ENCODE peak calls at places on chromosomes 3 and 15, in eight cellular contexts. One of them, this sample, is unnamed.

GRCh38 chr3:64871237-64871636 is 183.4 kb upstream of the ADAMTS9 start:
- DNase-seq in left ventricle myocardium inferior: no peak
- DNase-seq in activated effector memory CD4-positive, alpha-beta T cell treated with Interleukin-2 at 50 U/mL for 16 hours: no peak
- DNase-seq in stimulated activated CD4-positive, alpha-beta T cell treated with anti-CD3 and anti-CD28 coated beads, Interleukin-1b, Interleukin-23, amount 100 ng/mL, for 4 hours: no peak
- DNase-seq in activated CD8-positive, alpha-beta memory T cell treated with anti-CD3 and anti-CD28 coated beads, Interleukin-2, amount 50 U/mL, for 4 hours: no peak
- DNase-seq in lower leg skin: no peak
- DNase-seq in HFF-Myc: no peak
- DNase-seq in GM23248: no peak
- DNase-seq in this sample: no peak

GRCh38 chr3:132721479-132722164 is 587 bp downstream of the NPHP3 start:
- DNase-seq in left ventricle myocardium inferior: peak
- DNase-seq in activated effector memory CD4-positive, alpha-beta T cell treated with Interleukin-2 at 50 U/mL for 16 hours: no peak
- DNase-seq in stimulated activated CD4-positive, alpha-beta T cell treated with anti-CD3 and anti-CD28 coated beads, Interleukin-1b, Interleukin-23, amount 100 ng/mL, for 4 hours: no peak
- DNase-seq in activated CD8-positive, alpha-beta memory T cell treated with anti-CD3 and anti-CD28 coated beads, Interleukin-2, amount 50 U/mL, for 4 hours: no peak
- DNase-seq in lower leg skin: peak
- DNase-seq in HFF-Myc: no peak
- DNase-seq in GM23248: peak
- DNase-seq in this sample: peak

GRCh38 chr15:94231728-94232086 is 346 bp downstream of the MCTP2 start:
- DNase-seq in left ventricle myocardium inferior: no peak
- DNase-seq in activated effector memory CD4-positive, alpha-beta T cell treated with Interleukin-2 at 50 U/mL for 16 hours: no peak
- DNase-seq in stimulated activated CD4-positive, alpha-beta T cell treated with anti-CD3 and anti-CD28 coated beads, Interleukin-1b, Interleukin-23, amount 100 ng/mL, for 4 hours: no peak
- DNase-seq in activated CD8-positive, alpha-beta memory T cell treated with anti-CD3 and anti-CD28 coated beads, Interleukin-2, amount 50 U/mL, for 4 hours: no peak
- DNase-seq in lower leg skin: no peak
- DNase-seq in HFF-Myc: no peak
- DNase-seq in GM23248: peak
- DNase-seq in this sample: no peak

GRCh38 chr3:113985526-113985925 is 37.7 kb downstream of the ZDHHC23 start:
- DNase-seq in left ventricle myocardium inferior: no peak
- DNase-seq in activated effector memory CD4-positive, alpha-beta T cell treated with Interleukin-2 at 50 U/mL for 16 hours: no peak
- DNase-seq in stimulated activated CD4-positive, alpha-beta T cell treated with anti-CD3 and anti-CD28 coated beads, Interleukin-1b, Interleukin-23, amount 100 ng/mL, for 4 hours: no peak
- DNase-seq in activated CD8-positive, alpha-beta memory T cell treated with anti-CD3 and anti-CD28 coated beads, Interleukin-2, amount 50 U/mL, for 4 hours: no peak
- DNase-seq in lower leg skin: no peak
- DNase-seq in HFF-Myc: no peak
- DNase-seq in GM23248: no peak
- DNase-seq in this sample: no peak

GRCh38 chr3:46484388-46484787 is 13.4 kb upstream of the RTP3 start:
- DNase-seq in left ventricle myocardium inferior: no peak
- DNase-seq in activated effector memory CD4-positive, alpha-beta T cell treated with Interleukin-2 at 50 U/mL for 16 hours: no peak
- DNase-seq in stimulated activated CD4-positive, alpha-beta T cell treated with anti-CD3 and anti-CD28 coated beads, Interleukin-1b, Interleukin-23, amount 100 ng/mL, for 4 hours: no peak
- DNase-seq in activated CD8-positive, alpha-beta memory T cell treated with anti-CD3 and anti-CD28 coated beads, Interleukin-2, amount 50 U/mL, for 4 hours: no peak
- DNase-seq in lower leg skin: no peak
- DNase-seq in HFF-Myc: no peak
- DNase-seq in GM23248: no peak
- DNase-seq in this sample: no peak

GRCh38 chr3:58383476-58383875 is 50.2 kb downstream of the PDHB start:
- DNase-seq in left ventricle myocardium inferior: no peak
- DNase-seq in activated effector memory CD4-positive, alpha-beta T cell treated with Interleukin-2 at 50 U/mL for 16 hours: no peak
- DNase-seq in stimulated activated CD4-positive, alpha-beta T cell treated with anti-CD3 and anti-CD28 coated beads, Interleukin-1b, Interleukin-23, amount 100 ng/mL, for 4 hours: no peak
- DNase-seq in activated CD8-positive, alpha-beta memory T cell treated with anti-CD3 and anti-CD28 coated beads, Interleukin-2, amount 50 U/mL, for 4 hours: no peak
- DNase-seq in lower leg skin: no peak
- DNase-seq in HFF-Myc: no peak
- DNase-seq in GM23248: peak
- DNase-seq in this sample: peak

GRCh38 chr3:171396048-171396447 is 64.2 kb downstream of the TNIK start:
- DNase-seq in left ventricle myocardium inferior: no peak
- DNase-seq in activated effector memory CD4-positive, alpha-beta T cell treated with Interleukin-2 at 50 U/mL for 16 hours: no peak
- DNase-seq in stimulated activated CD4-positive, alpha-beta T cell treated with anti-CD3 and anti-CD28 coated beads, Interleukin-1b, Interleukin-23, amount 100 ng/mL, for 4 hours: no peak
- DNase-seq in activated CD8-positive, alpha-beta memory T cell treated with anti-CD3 and anti-CD28 coated beads, Interleukin-2, amount 50 U/mL, for 4 hours: no peak
- DNase-seq in lower leg skin: no peak
- DNase-seq in HFF-Myc: no peak
- DNase-seq in GM23248: peak
- DNase-seq in this sample: peak

GRCh38 chr15:55334371-55334770 is 15.3 kb downstream of the PIGB start:
- DNase-seq in left ventricle myocardium inferior: no peak
- DNase-seq in activated effector memory CD4-positive, alpha-beta T cell treated with Interleukin-2 at 50 U/mL for 16 hours: no peak
- DNase-seq in stimulated activated CD4-positive, alpha-beta T cell treated with anti-CD3 and anti-CD28 coated beads, Interleukin-1b, Interleukin-23, amount 100 ng/mL, for 4 hours: no peak
- DNase-seq in activated CD8-positive, alpha-beta memory T cell treated with anti-CD3 and anti-CD28 coated beads, Interleukin-2, amount 50 U/mL, for 4 hours: no peak
- DNase-seq in lower leg skin: no peak
- DNase-seq in HFF-Myc: no peak
- DNase-seq in GM23248: peak
- DNase-seq in this sample: no peak

GRCh38 chr15:33964665-33965040 is 3.6 kb upstream of the CHRM5 start:
- DNase-seq in left ventricle myocardium inferior: no peak
- DNase-seq in activated effector memory CD4-positive, alpha-beta T cell treated with Interleukin-2 at 50 U/mL for 16 hours: no peak
- DNase-seq in stimulated activated CD4-positive, alpha-beta T cell treated with anti-CD3 and anti-CD28 coated beads, Interleukin-1b, Interleukin-23, amount 100 ng/mL, for 4 hours: no peak
- DNase-seq in activated CD8-positive, alpha-beta memory T cell treated with anti-CD3 and anti-CD28 coated beads, Interleukin-2, amount 50 U/mL, for 4 hours: no peak
- DNase-seq in lower leg skin: no peak
- DNase-seq in HFF-Myc: no peak
- DNase-seq in GM23248: peak
- DNase-seq in this sample: peak

GRCh38 chr15:77901921-77902750 is 175.4 kb downstream of the TBC1D2B start:
- DNase-seq in left ventricle myocardium inferior: no peak
- DNase-seq in activated effector memory CD4-positive, alpha-beta T cell treated with Interleukin-2 at 50 U/mL for 16 hours: no peak
- DNase-seq in stimulated activated CD4-positive, alpha-beta T cell treated with anti-CD3 and anti-CD28 coated beads, Interleukin-1b, Interleukin-23, amount 100 ng/mL, for 4 hours: no peak
- DNase-seq in activated CD8-positive, alpha-beta memory T cell treated with anti-CD3 and anti-CD28 coated beads, Interleukin-2, amount 50 U/mL, for 4 hours: no peak
- DNase-seq in lower leg skin: no peak
- DNase-seq in HFF-Myc: no peak
- DNase-seq in GM23248: no peak
- DNase-seq in this sample: peak

GRCh38 chr3:101823525-101823924 is 25.8 kb upstream of the NFKBIZ start:
- DNase-seq in left ventricle myocardium inferior: no peak
- DNase-seq in activated effector memory CD4-positive, alpha-beta T cell treated with Interleukin-2 at 50 U/mL for 16 hours: no peak
- DNase-seq in stimulated activated CD4-positive, alpha-beta T cell treated with anti-CD3 and anti-CD28 coated beads, Interleukin-1b, Interleukin-23, amount 100 ng/mL, for 4 hours: no peak
- DNase-seq in activated CD8-positive, alpha-beta memory T cell treated with anti-CD3 and anti-CD28 coated beads, Interleukin-2, amount 50 U/mL, for 4 hours: no peak
- DNase-seq in lower leg skin: no peak
- DNase-seq in HFF-Myc: no peak
- DNase-seq in GM23248: no peak
- DNase-seq in this sample: peak

GRCh38 chr15:40902605-40903561 is 8.6 kb downstream of the VPS18 start:
- DNase-seq in left ventricle myocardium inferior: peak
- DNase-seq in activated effector memory CD4-positive, alpha-beta T cell treated with Interleukin-2 at 50 U/mL for 16 hours: no peak
- DNase-seq in stimulated activated CD4-positive, alpha-beta T cell treated with anti-CD3 and anti-CD28 coated beads, Interleukin-1b, Interleukin-23, amount 100 ng/mL, for 4 hours: no peak
- DNase-seq in activated CD8-positive, alpha-beta memory T cell treated with anti-CD3 and anti-CD28 coated beads, Interleukin-2, amount 50 U/mL, for 4 hours: no peak
- DNase-seq in lower leg skin: no peak
- DNase-seq in HFF-Myc: no peak
- DNase-seq in GM23248: no peak
- DNase-seq in this sample: no peak

GRCh38 chr3:197835509-197835908 is 44.5 kb downstream of the LRCH3 start:
- DNase-seq in left ventricle myocardium inferior: no peak
- DNase-seq in activated effector memory CD4-positive, alpha-beta T cell treated with Interleukin-2 at 50 U/mL for 16 hours: no peak
- DNase-seq in stimulated activated CD4-positive, alpha-beta T cell treated with anti-CD3 and anti-CD28 coated beads, Interleukin-1b, Interleukin-23, amount 100 ng/mL, for 4 hours: no peak
- DNase-seq in activated CD8-positive, alpha-beta memory T cell treated with anti-CD3 and anti-CD28 coated beads, Interleukin-2, amount 50 U/mL, for 4 hours: no peak
- DNase-seq in lower leg skin: no peak
- DNase-seq in HFF-Myc: no peak
- DNase-seq in GM23248: no peak
- DNase-seq in this sample: no peak

GRCh38 chr3:138941259-138941885 is 5.6 kb downstream of the FOXL2 start:
- DNase-seq in left ventricle myocardium inferior: no peak
- DNase-seq in activated effector memory CD4-positive, alpha-beta T cell treated with Interleukin-2 at 50 U/mL for 16 hours: no peak
- DNase-seq in stimulated activated CD4-positive, alpha-beta T cell treated with anti-CD3 and anti-CD28 coated beads, Interleukin-1b, Interleukin-23, amount 100 ng/mL, for 4 hours: no peak
- DNase-seq in activated CD8-positive, alpha-beta memory T cell treated with anti-CD3 and anti-CD28 coated beads, Interleukin-2, amount 50 U/mL, for 4 hours: no peak
- DNase-seq in lower leg skin: no peak
- DNase-seq in HFF-Myc: no peak
- DNase-seq in GM23248: peak
- DNase-seq in this sample: peak

GRCh38 chr3:142999881-143000280 is 1.5 kb upstream of the U2SURP start:
- DNase-seq in left ventricle myocardium inferior: no peak
- DNase-seq in activated effector memory CD4-positive, alpha-beta T cell treated with Interleukin-2 at 50 U/mL for 16 hours: no peak
- DNase-seq in stimulated activated CD4-positive, alpha-beta T cell treated with anti-CD3 and anti-CD28 coated beads, Interleukin-1b, Interleukin-23, amount 100 ng/mL, for 4 hours: no peak
- DNase-seq in activated CD8-positive, alpha-beta memory T cell treated with anti-CD3 and anti-CD28 coated beads, Interleukin-2, amount 50 U/mL, for 4 hours: no peak
- DNase-seq in lower leg skin: no peak
- DNase-seq in HFF-Myc: no peak
- DNase-seq in GM23248: no peak
- DNase-seq in this sample: peak

GRCh38 chr15:96066852-96067490 is 263.5 kb upstream of the NR2F2 start:
- DNase-seq in left ventricle myocardium inferior: no peak
- DNase-seq in activated effector memory CD4-positive, alpha-beta T cell treated with Interleukin-2 at 50 U/mL for 16 hours: no peak
- DNase-seq in stimulated activated CD4-positive, alpha-beta T cell treated with anti-CD3 and anti-CD28 coated beads, Interleukin-1b, Interleukin-23, amount 100 ng/mL, for 4 hours: no peak
- DNase-seq in activated CD8-positive, alpha-beta memory T cell treated with anti-CD3 and anti-CD28 coated beads, Interleukin-2, amount 50 U/mL, for 4 hours: no peak
- DNase-seq in lower leg skin: no peak
- DNase-seq in HFF-Myc: no peak
- DNase-seq in GM23248: no peak
- DNase-seq in this sample: no peak

GRCh38 chr15:72778796-72779195 is 4.8 kb downstream of the ADPGK start:
- DNase-seq in left ventricle myocardium inferior: no peak
- DNase-seq in activated effector memory CD4-positive, alpha-beta T cell treated with Interleukin-2 at 50 U/mL for 16 hours: no peak
- DNase-seq in stimulated activated CD4-positive, alpha-beta T cell treated with anti-CD3 and anti-CD28 coated beads, Interleukin-1b, Interleukin-23, amount 100 ng/mL, for 4 hours: no peak
- DNase-seq in activated CD8-positive, alpha-beta memory T cell treated with anti-CD3 and anti-CD28 coated beads, Interleukin-2, amount 50 U/mL, for 4 hours: no peak
- DNase-seq in lower leg skin: no peak
- DNase-seq in HFF-Myc: no peak
- DNase-seq in GM23248: peak
- DNase-seq in this sample: no peak

GRCh38 chr3:23728651-23729117 is 77.1 kb upstream of the UBE2E1 start:
- DNase-seq in left ventricle myocardium inferior: no peak
- DNase-seq in activated effector memory CD4-positive, alpha-beta T cell treated with Interleukin-2 at 50 U/mL for 16 hours: no peak
- DNase-seq in stimulated activated CD4-positive, alpha-beta T cell treated with anti-CD3 and anti-CD28 coated beads, Interleukin-1b, Interleukin-23, amount 100 ng/mL, for 4 hours: no peak
- DNase-seq in activated CD8-positive, alpha-beta memory T cell treated with anti-CD3 and anti-CD28 coated beads, Interleukin-2, amount 50 U/mL, for 4 hours: no peak
- DNase-seq in lower leg skin: no peak
- DNase-seq in HFF-Myc: no peak
- DNase-seq in GM23248: no peak
- DNase-seq in this sample: peak

GRCh38 chr3:135929670-135930069 is 35.9 kb upstream of the PPP2R3A start:
- DNase-seq in left ventricle myocardium inferior: peak
- DNase-seq in activated effector memory CD4-positive, alpha-beta T cell treated with Interleukin-2 at 50 U/mL for 16 hours: no peak
- DNase-seq in stimulated activated CD4-positive, alpha-beta T cell treated with anti-CD3 and anti-CD28 coated beads, Interleukin-1b, Interleukin-23, amount 100 ng/mL, for 4 hours: no peak
- DNase-seq in activated CD8-positive, alpha-beta memory T cell treated with anti-CD3 and anti-CD28 coated beads, Interleukin-2, amount 50 U/mL, for 4 hours: no peak
- DNase-seq in lower leg skin: peak
- DNase-seq in HFF-Myc: peak
- DNase-seq in GM23248: peak
- DNase-seq in this sample: peak

GRCh38 chr3:46017720-46018119 is 9.6 kb downstream of the XCR1 start:
- DNase-seq in left ventricle myocardium inferior: no peak
- DNase-seq in activated effector memory CD4-positive, alpha-beta T cell treated with Interleukin-2 at 50 U/mL for 16 hours: no peak
- DNase-seq in stimulated activated CD4-positive, alpha-beta T cell treated with anti-CD3 and anti-CD28 coated beads, Interleukin-1b, Interleukin-23, amount 100 ng/mL, for 4 hours: no peak
- DNase-seq in activated CD8-positive, alpha-beta memory T cell treated with anti-CD3 and anti-CD28 coated beads, Interleukin-2, amount 50 U/mL, for 4 hours: no peak
- DNase-seq in lower leg skin: no peak
- DNase-seq in HFF-Myc: no peak
- DNase-seq in GM23248: peak
- DNase-seq in this sample: peak

GRCh38 chr15:60744826-60745225 is 265.9 kb upstream of the ICE2 start:
- DNase-seq in left ventricle myocardium inferior: peak
- DNase-seq in activated effector memory CD4-positive, alpha-beta T cell treated with Interleukin-2 at 50 U/mL for 16 hours: no peak
- DNase-seq in stimulated activated CD4-positive, alpha-beta T cell treated with anti-CD3 and anti-CD28 coated beads, Interleukin-1b, Interleukin-23, amount 100 ng/mL, for 4 hours: no peak
- DNase-seq in activated CD8-positive, alpha-beta memory T cell treated with anti-CD3 and anti-CD28 coated beads, Interleukin-2, amount 50 U/mL, for 4 hours: no peak
- DNase-seq in lower leg skin: no peak
- DNase-seq in HFF-Myc: no peak
- DNase-seq in GM23248: peak
- DNase-seq in this sample: peak

GRCh38 chr3:153129426-153129825 is 32.6 kb upstream of the RAP2B start:
- DNase-seq in left ventricle myocardium inferior: no peak
- DNase-seq in activated effector memory CD4-positive, alpha-beta T cell treated with Interleukin-2 at 50 U/mL for 16 hours: no peak
- DNase-seq in stimulated activated CD4-positive, alpha-beta T cell treated with anti-CD3 and anti-CD28 coated beads, Interleukin-1b, Interleukin-23, amount 100 ng/mL, for 4 hours: no peak
- DNase-seq in activated CD8-positive, alpha-beta memory T cell treated with anti-CD3 and anti-CD28 coated beads, Interleukin-2, amount 50 U/mL, for 4 hours: no peak
- DNase-seq in lower leg skin: no peak
- DNase-seq in HFF-Myc: no peak
- DNase-seq in GM23248: no peak
- DNase-seq in this sample: no peak

GRCh38 chr3:112308151-112308911 is 14.3 kb upstream of the SLC9C1 start:
- DNase-seq in left ventricle myocardium inferior: no peak
- DNase-seq in activated effector memory CD4-positive, alpha-beta T cell treated with Interleukin-2 at 50 U/mL for 16 hours: no peak
- DNase-seq in stimulated activated CD4-positive, alpha-beta T cell treated with anti-CD3 and anti-CD28 coated beads, Interleukin-1b, Interleukin-23, amount 100 ng/mL, for 4 hours: no peak
- DNase-seq in activated CD8-positive, alpha-beta memory T cell treated with anti-CD3 and anti-CD28 coated beads, Interleukin-2, amount 50 U/mL, for 4 hours: no peak
- DNase-seq in lower leg skin: no peak
- DNase-seq in HFF-Myc: no peak
- DNase-seq in GM23248: peak
- DNase-seq in this sample: peak

GRCh38 chr3:2652416-2652815 is 457.8 kb downstream of the IL5RA start:
- DNase-seq in left ventricle myocardium inferior: no peak
- DNase-seq in activated effector memory CD4-positive, alpha-beta T cell treated with Interleukin-2 at 50 U/mL for 16 hours: no peak
- DNase-seq in stimulated activated CD4-positive, alpha-beta T cell treated with anti-CD3 and anti-CD28 coated beads, Interleukin-1b, Interleukin-23, amount 100 ng/mL, for 4 hours: no peak
- DNase-seq in activated CD8-positive, alpha-beta memory T cell treated with anti-CD3 and anti-CD28 coated beads, Interleukin-2, amount 50 U/mL, for 4 hours: no peak
- DNase-seq in lower leg skin: no peak
- DNase-seq in HFF-Myc: no peak
- DNase-seq in GM23248: no peak
- DNase-seq in this sample: no peak